ENCODE peak calls at places on chromosomes 12 and 14, in four cellular contexts. N is ovary, A is heart left ventricle, H is uterus. X is an unnamed sample. For H3K27me3, the result is how much of the 10 kb centered on the place peaks cover.

GRCh38 chr12:124487065-124487833 is 80.2 kb downstream of the NCOR2 start:
- DNase-seq in N (peak), A (no peak), H (no peak), X (peak)

GRCh38 chr14:68143341-68143807 is 323.8 kb downstream of the RAD51B start:
- DNase-seq in N (peak), A (peak), H (peak), X (peak)

GRCh38 chr12:77500124-77500523 is 330.6 kb upstream of the NAV3 start:
- DNase-seq in N (no peak), A (no peak), H (no peak), X (no peak)

GRCh38 chr12:56864318-56864717 is 69.9 kb downstream of the SDR9C7 start:
- DNase-seq in N (no peak), A (no peak), H (no peak), X (no peak)

GRCh38 chr12:106645074-106645421 is 62.2 kb downstream of the RFX4 start:
- DNase-seq in N (no peak), A (peak), H (no peak), X (peak)

GRCh38 chr12:59079029-59079428 is 158.7 kb upstream of the LRIG3 start:
- DNase-seq in N (no peak), A (no peak), H (no peak), X (no peak)

GRCh38 chr12:53048033-53048779 is 1.7 kb upstream of the TNS2 start:
- DNase-seq in N (peak), A (peak), H (peak), X (peak)

GRCh38 chr12:48002773-48003218 is 1.5 kb downstream of the COL2A1 start:
- DNase-seq in N (peak), A (peak), H (no peak), X (peak)

GRCh38 chr12:48602192-48602989 is 32.5 kb upstream of the LALBA start:
- DNase-seq in N (no peak), A (no peak), H (no peak), X (no peak)

GRCh38 chr14:29236848-29237247 is 470.3 kb downstream of the FOXG1 start:
- DNase-seq in N (no peak), A (no peak), H (no peak), X (no peak)

GRCh38 chr14:26598672-26599131 is 869 bp upstream of the NOVA1 start:
- DNase-seq in N (no peak), A (no peak), H (peak), X (peak)

GRCh38 chr14:85085981-85086380 is 444.0 kb upstream of the FLRT2 start:
- DNase-seq in N (no peak), A (no peak), H (no peak), X (no peak)

GRCh38 chr12:14665354-14666348 is 30.7 kb downstream of the GUCY2C start:
- DNase-seq in N (no peak), A (no peak), H (no peak), X (peak)

GRCh38 chr12:124005736-124006581 is 32.9 kb downstream of the ZNF664 start:
- DNase-seq in N (no peak), A (no peak), H (no peak), X (no peak)

GRCh38 chr14:104657114-104657524 is 32.3 kb upstream of the INF2 start:
- DNase-seq in N (no peak), A (no peak), H (no peak), X (no peak)

GRCh38 chr12:120972870-120973543 is 5.3 kb upstream of the HNF1A start:
- DNase-seq in N (no peak), A (no peak), H (no peak), X (no peak)

GRCh38 chr12:103505371-103506236 is 9.8 kb upstream of the C12orf42 start:
- DNase-seq in N (no peak), A (no peak), H (no peak), X (no peak)

GRCh38 chr12:75483411-75483810 is 2.9 kb downstream of the GLIPR1 start:
- DNase-seq in N (no peak), A (no peak), H (no peak), X (no peak)

DNA sequence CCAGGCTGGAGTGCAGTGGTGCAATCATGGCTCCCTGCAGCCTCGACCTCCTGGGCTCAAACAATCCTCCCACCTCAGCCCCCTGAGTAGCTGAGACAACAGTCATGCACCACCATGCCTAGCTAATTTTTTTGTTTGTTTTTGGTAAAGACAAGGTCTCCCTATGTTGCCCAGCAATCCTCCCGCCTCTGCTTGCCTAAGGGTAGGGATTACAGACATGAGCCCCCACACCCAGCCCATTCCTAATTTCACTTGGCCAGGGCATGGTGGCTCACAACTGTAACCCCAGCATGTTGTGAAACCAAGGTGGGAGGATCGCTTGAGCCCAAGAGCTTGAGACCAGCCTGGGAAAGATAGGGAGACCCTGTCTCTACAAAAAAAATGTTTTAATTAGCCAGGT is 9.1 kb downstream of the DAD1 start:
- DNase-seq in N (no peak), A (no peak), H (no peak), X (no peak)
- H3K4me3 ChIP-seq in N (no peak), A (no peak), H (no peak), X (no peak)

DNA sequence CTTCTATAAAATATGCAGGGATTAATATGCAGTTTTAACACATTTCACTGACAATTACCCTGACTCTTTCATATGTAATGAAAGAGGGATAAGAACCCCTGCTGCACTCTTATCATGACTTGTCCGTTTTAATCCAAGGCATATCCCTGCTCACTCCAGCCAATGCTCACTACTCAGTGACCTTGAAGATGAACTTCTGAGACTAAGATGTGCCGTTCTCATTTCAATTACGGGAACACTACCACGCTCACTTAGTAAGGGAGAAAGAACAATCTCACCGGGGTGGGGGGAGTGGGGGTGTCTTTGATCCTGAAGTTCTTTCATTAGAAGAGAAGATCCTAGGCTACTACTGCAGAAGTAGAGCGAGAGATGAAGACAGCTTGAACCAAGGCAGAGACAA is 50.5 kb downstream of the PKP2 start:
- DNase-seq in N (no peak), A (no peak), H (no peak), X (no peak)
- H3K27ac ChIP-seq in N (no peak), A (no peak), H (no peak), X (no peak)

GRCh38 chr12:54146506-54147145 is 42.2 kb downstream of the SMUG1 start:
- DNase-seq in N (no peak), A (no peak), H (no peak), X (no peak)

GRCh38 chr12:54148560-54149439 is 40.0 kb downstream of the SMUG1 start:
- DNase-seq in N (no peak), A (no peak), H (no peak), X (no peak)

GRCh38 chr12:54147606-54148005 is 41.2 kb downstream of the SMUG1 start:
- DNase-seq in N (no peak), A (no peak), H (no peak), X (no peak)

GRCh38 chr12:54145844-54146243 is 42.9 kb downstream of the SMUG1 start:
- DNase-seq in N (no peak), A (no peak), H (no peak), X (no peak)

GRCh38 chr12:54147186-54147585 is 41.6 kb downstream of the SMUG1 start:
- DNase-seq in N (no peak), A (no peak), H (no peak), X (no peak)
- H3K27me3 ChIP-seq in N (under half), A (under half), H (under half), X (under half)

DNA sequence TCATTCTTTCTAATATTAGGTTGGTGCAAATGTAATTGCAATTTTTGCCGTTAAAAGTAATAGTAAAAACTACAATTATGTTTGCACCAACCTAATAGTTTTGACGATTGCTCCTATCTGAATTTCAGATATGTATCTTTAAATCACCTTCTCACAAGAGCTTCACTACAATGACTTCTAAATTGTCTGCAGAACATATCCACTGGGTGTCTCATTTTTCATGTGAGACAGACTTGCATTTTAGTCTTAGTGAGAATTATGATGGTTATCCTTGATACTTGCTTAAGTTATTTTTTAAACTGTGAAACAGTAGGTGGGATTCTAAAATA is 84.6 kb downstream of the ITPR2 start:
- DNase-seq in N (no peak), A (no peak), H (no peak), X (no peak)
- H3K4me3 ChIP-seq in N (no peak), A (no peak), H (no peak), X (no peak)

GRCh38 chr14:88129306-88130056 is 124.5 kb downstream of the GPR65 start:
- DNase-seq in N (no peak), A (peak), H (no peak), X (no peak)
- H3K27ac ChIP-seq in N (no peak), A (peak), H (no peak), X (no peak)

X was measured in testis.